ENCODE peak calls at places on chromosomes 16 and 17, in ten cellular contexts. One of them, this sample, is unnamed.

GRCh38 chr16:2816751-2817495 is at the start of gene PRSS21:
- DNase-seq in progenitor cell of endocrine pancreas: no peak
- DNase-seq in cardiac fibroblast: no peak
- DNase-seq in neural crest cell: no peak
- DNase-seq in T-helper 2 cell: no peak
- DNase-seq in Karpas-422: no peak
- DNase-seq in HEK293T: no peak
- DNase-seq in activated naive CD8-positive, alpha-beta T cell treated with anti-CD3 and anti-CD28 coated beads, Interleukin-2, amount 50 U/mL, for 16 hours: no peak
- DNase-seq in NCI-H2081: no peak
- DNase-seq in NCI-H345: no peak
- DNase-seq in this sample: no peak

GRCh38 chr17:74907012-74907411 is 13.6 kb upstream of the FADS6 start:
- DNase-seq in progenitor cell of endocrine pancreas: no peak
- DNase-seq in cardiac fibroblast: no peak
- DNase-seq in neural crest cell: no peak
- DNase-seq in T-helper 2 cell: no peak
- DNase-seq in Karpas-422: no peak
- DNase-seq in HEK293T: no peak
- DNase-seq in activated naive CD8-positive, alpha-beta T cell treated with anti-CD3 and anti-CD28 coated beads, Interleukin-2, amount 50 U/mL, for 16 hours: no peak
- DNase-seq in NCI-H2081: no peak
- DNase-seq in NCI-H345: no peak
- DNase-seq in this sample: no peak

GRCh38 chr16:46866286-46866685 is 17.9 kb upstream of the GPT2 start:
- DNase-seq in progenitor cell of endocrine pancreas: no peak
- DNase-seq in cardiac fibroblast: no peak
- DNase-seq in neural crest cell: no peak
- DNase-seq in T-helper 2 cell: no peak
- DNase-seq in Karpas-422: no peak
- DNase-seq in HEK293T: no peak
- DNase-seq in activated naive CD8-positive, alpha-beta T cell treated with anti-CD3 and anti-CD28 coated beads, Interleukin-2, amount 50 U/mL, for 16 hours: no peak
- DNase-seq in NCI-H2081: no peak
- DNase-seq in NCI-H345: no peak
- DNase-seq in this sample: no peak

GRCh38 chr16:14564323-14564722 is 65.7 kb downstream of the PARN start:
- DNase-seq in progenitor cell of endocrine pancreas: no peak
- DNase-seq in cardiac fibroblast: no peak
- DNase-seq in neural crest cell: no peak
- DNase-seq in T-helper 2 cell: no peak
- DNase-seq in Karpas-422: peak; percentile 41
- DNase-seq in HEK293T: no peak
- DNase-seq in activated naive CD8-positive, alpha-beta T cell treated with anti-CD3 and anti-CD28 coated beads, Interleukin-2, amount 50 U/mL, for 16 hours: no peak
- DNase-seq in NCI-H2081: peak; percentile 27
- DNase-seq in NCI-H345: no peak
- DNase-seq in this sample: no peak

GRCh38 chr17:77498875-77499698 is 358.3 kb downstream of the SEC14L1 start:
- DNase-seq in progenitor cell of endocrine pancreas: no peak
- DNase-seq in cardiac fibroblast: no peak
- DNase-seq in neural crest cell: no peak
- DNase-seq in T-helper 2 cell: no peak
- DNase-seq in Karpas-422: no peak
- DNase-seq in HEK293T: no peak
- DNase-seq in activated naive CD8-positive, alpha-beta T cell treated with anti-CD3 and anti-CD28 coated beads, Interleukin-2, amount 50 U/mL, for 16 hours: no peak
- DNase-seq in NCI-H2081: no peak
- DNase-seq in NCI-H345: no peak
- DNase-seq in this sample: peak; percentile 16

GRCh38 chr17:2054740-2055493 is at the start of gene HIC1:
- DNase-seq in progenitor cell of endocrine pancreas: peak; percentile 66
- DNase-seq in cardiac fibroblast: peak; percentile 83
- DNase-seq in neural crest cell: peak; percentile 73
- DNase-seq in T-helper 2 cell: peak; percentile 69
- DNase-seq in Karpas-422: peak; percentile 91
- DNase-seq in HEK293T: peak; percentile 84
- DNase-seq in activated naive CD8-positive, alpha-beta T cell treated with anti-CD3 and anti-CD28 coated beads, Interleukin-2, amount 50 U/mL, for 16 hours: peak; percentile 56
- DNase-seq in NCI-H2081: no peak
- DNase-seq in NCI-H345: peak; percentile 40
- DNase-seq in this sample: peak; percentile 85

GRCh38 chr17:2016494-2016893 is 8.6 kb downstream of the RTN4RL1 start:
- DNase-seq in progenitor cell of endocrine pancreas: no peak
- DNase-seq in cardiac fibroblast: no peak
- DNase-seq in neural crest cell: no peak
- DNase-seq in T-helper 2 cell: no peak
- DNase-seq in Karpas-422: no peak
- DNase-seq in HEK293T: no peak
- DNase-seq in activated naive CD8-positive, alpha-beta T cell treated with anti-CD3 and anti-CD28 coated beads, Interleukin-2, amount 50 U/mL, for 16 hours: no peak
- DNase-seq in NCI-H2081: no peak
- DNase-seq in NCI-H345: no peak
- DNase-seq in this sample: no peak

GRCh38 chr16:27976990-27977389 is 86.5 kb downstream of the GSG1L start:
- DNase-seq in progenitor cell of endocrine pancreas: no peak
- DNase-seq in cardiac fibroblast: no peak
- DNase-seq in neural crest cell: no peak
- DNase-seq in T-helper 2 cell: no peak
- DNase-seq in Karpas-422: no peak
- DNase-seq in HEK293T: no peak
- DNase-seq in activated naive CD8-positive, alpha-beta T cell treated with anti-CD3 and anti-CD28 coated beads, Interleukin-2, amount 50 U/mL, for 16 hours: no peak
- DNase-seq in NCI-H2081: no peak
- DNase-seq in NCI-H345: no peak
- DNase-seq in this sample: no peak

GRCh38 chr17:66583112-66583748 is 251.7 kb upstream of the CACNG5 start:
- DNase-seq in progenitor cell of endocrine pancreas: no peak
- DNase-seq in cardiac fibroblast: no peak
- DNase-seq in neural crest cell: no peak
- DNase-seq in T-helper 2 cell: no peak
- DNase-seq in Karpas-422: no peak
- DNase-seq in HEK293T: no peak
- DNase-seq in activated naive CD8-positive, alpha-beta T cell treated with anti-CD3 and anti-CD28 coated beads, Interleukin-2, amount 50 U/mL, for 16 hours: no peak
- DNase-seq in NCI-H2081: no peak
- DNase-seq in NCI-H345: no peak
- DNase-seq in this sample: no peak

GRCh38 chr16:72256398-72257048 is 84.6 kb upstream of the PMFBP1 start:
- DNase-seq in progenitor cell of endocrine pancreas: no peak
- DNase-seq in cardiac fibroblast: peak; percentile 69
- DNase-seq in neural crest cell: no peak
- DNase-seq in T-helper 2 cell: no peak
- DNase-seq in Karpas-422: no peak
- DNase-seq in HEK293T: no peak
- DNase-seq in activated naive CD8-positive, alpha-beta T cell treated with anti-CD3 and anti-CD28 coated beads, Interleukin-2, amount 50 U/mL, for 16 hours: no peak
- DNase-seq in NCI-H2081: no peak
- DNase-seq in NCI-H345: no peak
- DNase-seq in this sample: no peak

GRCh38 chr16:87347932-87348615 is 30.9 kb upstream of the C16orf95 start:
- DNase-seq in progenitor cell of endocrine pancreas: no peak
- DNase-seq in cardiac fibroblast: no peak
- DNase-seq in neural crest cell: no peak
- DNase-seq in T-helper 2 cell: no peak
- DNase-seq in Karpas-422: no peak
- DNase-seq in HEK293T: no peak
- DNase-seq in activated naive CD8-positive, alpha-beta T cell treated with anti-CD3 and anti-CD28 coated beads, Interleukin-2, amount 50 U/mL, for 16 hours: no peak
- DNase-seq in NCI-H2081: no peak
- DNase-seq in NCI-H345: no peak
- DNase-seq in this sample: no peak

GRCh38 chr16:88385831-88386815 is 3.4 kb downstream of the ZNF469 start:
- DNase-seq in progenitor cell of endocrine pancreas: no peak
- DNase-seq in cardiac fibroblast: no peak
- DNase-seq in neural crest cell: no peak
- DNase-seq in T-helper 2 cell: no peak
- DNase-seq in Karpas-422: no peak
- DNase-seq in HEK293T: no peak
- DNase-seq in activated naive CD8-positive, alpha-beta T cell treated with anti-CD3 and anti-CD28 coated beads, Interleukin-2, amount 50 U/mL, for 16 hours: no peak
- DNase-seq in NCI-H2081: no peak
- DNase-seq in NCI-H345: no peak
- DNase-seq in this sample: no peak

GRCh38 chr17:20213429-20213828 is 204.3 kb downstream of the SPECC1 start:
- DNase-seq in progenitor cell of endocrine pancreas: no peak
- DNase-seq in cardiac fibroblast: no peak
- DNase-seq in neural crest cell: no peak
- DNase-seq in T-helper 2 cell: no peak
- DNase-seq in Karpas-422: no peak
- DNase-seq in HEK293T: no peak
- DNase-seq in activated naive CD8-positive, alpha-beta T cell treated with anti-CD3 and anti-CD28 coated beads, Interleukin-2, amount 50 U/mL, for 16 hours: no peak
- DNase-seq in NCI-H2081: no peak
- DNase-seq in NCI-H345: no peak
- DNase-seq in this sample: no peak

GRCh38 chr17:31061678-31062077 is 33.1 kb upstream of the NF1 start:
- DNase-seq in progenitor cell of endocrine pancreas: no peak
- DNase-seq in cardiac fibroblast: no peak
- DNase-seq in neural crest cell: no peak
- DNase-seq in T-helper 2 cell: no peak
- DNase-seq in Karpas-422: peak; percentile 73
- DNase-seq in HEK293T: no peak
- DNase-seq in activated naive CD8-positive, alpha-beta T cell treated with anti-CD3 and anti-CD28 coated beads, Interleukin-2, amount 50 U/mL, for 16 hours: no peak
- DNase-seq in NCI-H2081: no peak
- DNase-seq in NCI-H345: no peak
- DNase-seq in this sample: no peak

GRCh38 chr17:33521784-33522183 is 228.7 kb upstream of the ASIC2 start:
- DNase-seq in progenitor cell of endocrine pancreas: peak; percentile 12
- DNase-seq in cardiac fibroblast: no peak
- DNase-seq in neural crest cell: no peak
- DNase-seq in T-helper 2 cell: no peak
- DNase-seq in Karpas-422: peak; percentile 61
- DNase-seq in HEK293T: no peak
- DNase-seq in activated naive CD8-positive, alpha-beta T cell treated with anti-CD3 and anti-CD28 coated beads, Interleukin-2, amount 50 U/mL, for 16 hours: no peak
- DNase-seq in NCI-H2081: no peak
- DNase-seq in NCI-H345: peak; percentile 13
- DNase-seq in this sample: no peak

GRCh38 chr16:30755955-30756780 is 5.7 kb downstream of the CFAP119 start:
- DNase-seq in progenitor cell of endocrine pancreas: no peak
- DNase-seq in cardiac fibroblast: no peak
- DNase-seq in neural crest cell: no peak
- DNase-seq in T-helper 2 cell: no peak
- DNase-seq in Karpas-422: no peak
- DNase-seq in HEK293T: no peak
- DNase-seq in activated naive CD8-positive, alpha-beta T cell treated with anti-CD3 and anti-CD28 coated beads, Interleukin-2, amount 50 U/mL, for 16 hours: no peak
- DNase-seq in NCI-H2081: no peak
- DNase-seq in NCI-H345: no peak
- DNase-seq in this sample: no peak

GRCh38 chr16:22141746-22142145 is 20.6 kb upstream of the SDR42E2 start:
- DNase-seq in progenitor cell of endocrine pancreas: no peak
- DNase-seq in cardiac fibroblast: peak; percentile 8
- DNase-seq in neural crest cell: no peak
- DNase-seq in T-helper 2 cell: no peak
- DNase-seq in Karpas-422: peak; percentile 65
- DNase-seq in HEK293T: peak; percentile 67
- DNase-seq in activated naive CD8-positive, alpha-beta T cell treated with anti-CD3 and anti-CD28 coated beads, Interleukin-2, amount 50 U/mL, for 16 hours: no peak
- DNase-seq in NCI-H2081: no peak
- DNase-seq in NCI-H345: no peak
- DNase-seq in this sample: no peak

GRCh38 chr17:80455328-80455710 is 21.1 kb downstream of the NPTX1 start:
- DNase-seq in progenitor cell of endocrine pancreas: peak; percentile 48
- DNase-seq in cardiac fibroblast: no peak
- DNase-seq in neural crest cell: peak; percentile 49
- DNase-seq in T-helper 2 cell: peak; percentile 26
- DNase-seq in Karpas-422: no peak
- DNase-seq in HEK293T: peak; percentile 73
- DNase-seq in activated naive CD8-positive, alpha-beta T cell treated with anti-CD3 and anti-CD28 coated beads, Interleukin-2, amount 50 U/mL, for 16 hours: no peak
- DNase-seq in NCI-H2081: no peak
- DNase-seq in NCI-H345: peak; percentile 49
- DNase-seq in this sample: peak; percentile 51

GRCh38 chr17:8173056-8173870 is 2.9 kb downstream of the TMEM107 start:
- DNase-seq in progenitor cell of endocrine pancreas: no peak
- DNase-seq in cardiac fibroblast: peak; percentile 98
- DNase-seq in neural crest cell: no peak
- DNase-seq in T-helper 2 cell: peak; percentile 70
- DNase-seq in Karpas-422: peak; percentile 96
- DNase-seq in HEK293T: peak; percentile 79
- DNase-seq in activated naive CD8-positive, alpha-beta T cell treated with anti-CD3 and anti-CD28 coated beads, Interleukin-2, amount 50 U/mL, for 16 hours: peak; percentile 61
- DNase-seq in NCI-H2081: peak; percentile 67
- DNase-seq in NCI-H345: peak; percentile 85
- DNase-seq in this sample: peak; percentile 89

GRCh38 chr17:50044483-50044882 is 11.4 kb upstream of the ITGA3 start:
- DNase-seq in progenitor cell of endocrine pancreas: no peak
- DNase-seq in cardiac fibroblast: no peak
- DNase-seq in neural crest cell: no peak
- DNase-seq in T-helper 2 cell: no peak
- DNase-seq in Karpas-422: no peak
- DNase-seq in HEK293T: no peak
- DNase-seq in activated naive CD8-positive, alpha-beta T cell treated with anti-CD3 and anti-CD28 coated beads, Interleukin-2, amount 50 U/mL, for 16 hours: no peak
- DNase-seq in NCI-H2081: no peak
- DNase-seq in NCI-H345: no peak
- DNase-seq in this sample: no peak

GRCh38 chr17:67637901-67638641 is 79.7 kb upstream of the NOL11 start:
- DNase-seq in progenitor cell of endocrine pancreas: no peak
- DNase-seq in cardiac fibroblast: no peak
- DNase-seq in neural crest cell: no peak
- DNase-seq in T-helper 2 cell: no peak
- DNase-seq in Karpas-422: no peak
- DNase-seq in HEK293T: no peak
- DNase-seq in activated naive CD8-positive, alpha-beta T cell treated with anti-CD3 and anti-CD28 coated beads, Interleukin-2, amount 50 U/mL, for 16 hours: no peak
- DNase-seq in NCI-H2081: no peak
- DNase-seq in NCI-H345: no peak
- DNase-seq in this sample: no peak

GRCh38 chr17:3988297-3989120 is 24.3 kb upstream of the ATP2A3 start:
- DNase-seq in progenitor cell of endocrine pancreas: no peak
- DNase-seq in cardiac fibroblast: peak; percentile 81
- DNase-seq in neural crest cell: no peak
- DNase-seq in T-helper 2 cell: no peak
- DNase-seq in Karpas-422: no peak
- DNase-seq in HEK293T: no peak
- DNase-seq in activated naive CD8-positive, alpha-beta T cell treated with anti-CD3 and anti-CD28 coated beads, Interleukin-2, amount 50 U/mL, for 16 hours: no peak
- DNase-seq in NCI-H2081: no peak
- DNase-seq in NCI-H345: no peak
- DNase-seq in this sample: no peak

GRCh38 chr17:29241015-29241963 is 5.4 kb upstream of the CRYBA1 start:
- DNase-seq in progenitor cell of endocrine pancreas: no peak
- DNase-seq in cardiac fibroblast: peak; percentile 96
- DNase-seq in neural crest cell: peak; percentile 51
- DNase-seq in T-helper 2 cell: no peak
- DNase-seq in Karpas-422: peak; percentile 63
- DNase-seq in HEK293T: no peak
- DNase-seq in activated naive CD8-positive, alpha-beta T cell treated with anti-CD3 and anti-CD28 coated beads, Interleukin-2, amount 50 U/mL, for 16 hours: no peak
- DNase-seq in NCI-H2081: no peak
- DNase-seq in NCI-H345: peak; percentile 7
- DNase-seq in this sample: no peak

GRCh38 chr16:86243571-86244154 is 266.7 kb upstream of the FOXF1 start:
- DNase-seq in progenitor cell of endocrine pancreas: no peak
- DNase-seq in cardiac fibroblast: no peak
- DNase-seq in neural crest cell: no peak
- DNase-seq in T-helper 2 cell: no peak
- DNase-seq in Karpas-422: no peak
- DNase-seq in HEK293T: no peak
- DNase-seq in activated naive CD8-positive, alpha-beta T cell treated with anti-CD3 and anti-CD28 coated beads, Interleukin-2, amount 50 U/mL, for 16 hours: no peak
- DNase-seq in NCI-H2081: no peak
- DNase-seq in NCI-H345: no peak
- DNase-seq in this sample: no peak

GRCh38 chr16:87560428-87561199 is 41.7 kb upstream of the JPH3 start:
- DNase-seq in progenitor cell of endocrine pancreas: no peak
- DNase-seq in cardiac fibroblast: peak; percentile 53
- DNase-seq in neural crest cell: no peak
- DNase-seq in T-helper 2 cell: no peak
- DNase-seq in Karpas-422: peak; percentile 79
- DNase-seq in HEK293T: peak; percentile 93
- DNase-seq in activated naive CD8-positive, alpha-beta T cell treated with anti-CD3 and anti-CD28 coated beads, Interleukin-2, amount 50 U/mL, for 16 hours: no peak
- DNase-seq in NCI-H2081: no peak
- DNase-seq in NCI-H345: peak; percentile 3
- DNase-seq in this sample: no peak

GRCh38 chr17:75476274-75476673 is 19.8 kb downstream of the TMEM94 start:
- DNase-seq in progenitor cell of endocrine pancreas: no peak
- DNase-seq in cardiac fibroblast: peak; percentile 66
- DNase-seq in neural crest cell: peak; percentile 20
- DNase-seq in T-helper 2 cell: no peak
- DNase-seq in Karpas-422: no peak
- DNase-seq in HEK293T: no peak
- DNase-seq in activated naive CD8-positive, alpha-beta T cell treated with anti-CD3 and anti-CD28 coated beads, Interleukin-2, amount 50 U/mL, for 16 hours: no peak
- DNase-seq in NCI-H2081: no peak
- DNase-seq in NCI-H345: no peak
- DNase-seq in this sample: peak; percentile 41

GRCh38 chr17:43779145-43780125 is 658 bp upstream of the DUSP3 start:
- DNase-seq in progenitor cell of endocrine pancreas: no peak
- DNase-seq in cardiac fibroblast: no peak
- DNase-seq in neural crest cell: no peak
- DNase-seq in T-helper 2 cell: no peak
- DNase-seq in Karpas-422: no peak
- DNase-seq in HEK293T: peak; percentile 57
- DNase-seq in activated naive CD8-positive, alpha-beta T cell treated with anti-CD3 and anti-CD28 coated beads, Interleukin-2, amount 50 U/mL, for 16 hours: peak; percentile 9
- DNase-seq in NCI-H2081: peak; percentile 61
- DNase-seq in NCI-H345: peak; percentile 70
- DNase-seq in this sample: peak; percentile 54

GRCh38 chr17:72967963-72968585 is 124.4 kb downstream of the SLC39A11 start:
- DNase-seq in progenitor cell of endocrine pancreas: no peak
- DNase-seq in cardiac fibroblast: no peak
- DNase-seq in neural crest cell: no peak
- DNase-seq in T-helper 2 cell: no peak
- DNase-seq in Karpas-422: no peak
- DNase-seq in HEK293T: no peak
- DNase-seq in activated naive CD8-positive, alpha-beta T cell treated with anti-CD3 and anti-CD28 coated beads, Interleukin-2, amount 50 U/mL, for 16 hours: no peak
- DNase-seq in NCI-H2081: no peak
- DNase-seq in NCI-H345: no peak
- DNase-seq in this sample: no peak